ENCODE peak calls at places on chromosomes 3 and 15, in four cellular contexts. S is OCI-LY7, P is suprapubic skin, U is thyroid gland. N is an unnamed sample.

GRCh38 chr3:83435173-83435572 is 1523.6 kb upstream of the CADM2 start:
- DNase-seq in P (no peak), S (no peak), U (no peak), N (no peak)

GRCh38 chr3:64203216-64203615 is 22.1 kb downstream of the PRICKLE2 start:
- DNase-seq in U (no peak), S (no peak), P (no peak), N (no peak)

GRCh38 chr3:180322829-180323228 is 279.1 kb upstream of the TTC14 start:
- DNase-seq in P (no peak), S (no peak), U (no peak), N (no peak)

GRCh38 chr15:56337084-56337725 is 28.0 kb upstream of the TEX9 start:
- DNase-seq in P (no peak), S (no peak), U (no peak), N (no peak)

GRCh38 chr3:63617391-63617790 is 35.1 kb upstream of the SNTN start:
- DNase-seq in S (no peak), U (no peak), P (no peak), N (no peak)

GRCh38 chr15:99322643-99323405 is 71.5 kb downstream of the LRRC28 start:
- DNase-seq in P (no peak), U (no peak), S (no peak), N (no peak)

GRCh38 chr3:195005759-195006555 is 265.0 kb downstream of the XXYLT1 start:
- DNase-seq in S (no peak), U (no peak), P (no peak), N (no peak)

GRCh38 chr15:52772766-52773165 is 17.4 kb downstream of the ONECUT1 start:
- DNase-seq in U (no peak), P (no peak), S (no peak), N (no peak)

GRCh38 chr3:127061641-127062040 is 78.7 kb downstream of the PLXNA1 start:
- DNase-seq in P (no peak), S (no peak), U (no peak), N (no peak)

GRCh38 chr3:25503758-25504157 is 75.7 kb downstream of the RARB start:
- DNase-seq in U (no peak), P (no peak), S (no peak), N (no peak)
- H3K4me3 ChIP-seq in U (no peak), P (no peak), S (no peak), N (no peak)

DNA sequence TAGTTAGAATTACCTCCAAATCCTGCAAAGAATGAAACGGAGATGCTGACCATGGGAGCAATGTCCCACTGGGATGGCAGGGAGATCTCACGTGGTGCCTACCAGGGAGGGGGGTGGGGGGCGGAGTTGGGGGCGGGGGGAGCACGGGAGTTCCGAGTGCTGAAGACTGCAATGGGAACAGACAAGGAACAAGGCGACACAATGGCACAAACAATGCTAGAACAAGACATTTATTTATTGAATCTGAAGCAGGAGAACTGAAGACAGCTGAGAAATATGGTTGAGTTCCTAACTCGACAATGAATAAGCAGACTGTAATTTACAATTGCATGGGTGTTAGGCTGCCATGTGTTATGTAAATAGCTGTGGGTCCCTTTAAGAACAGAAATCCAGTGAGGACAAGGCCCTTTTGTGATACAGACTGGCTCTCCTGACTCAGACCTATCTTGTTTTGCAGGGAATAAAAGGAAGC is 91.2 kb downstream of the AQP9 start:
- DNase-seq in U (no peak), S (no peak), P (no peak), N (no peak)
- H3K4me3 ChIP-seq in U (no peak), S (no peak), P (no peak), N (no peak)

GRCh38 chr3:197292083-197293042 is 6.0 kb downstream of the DLG1 start:
- DNase-seq in S (no peak), U (no peak), P (no peak), N (no peak)

GRCh38 chr3:197297476-197298340 is 704 bp downstream of the DLG1 start:
- DNase-seq in P (peak), S (peak), U (peak), N (peak)

GRCh38 chr3:197297020-197297419 is 1.4 kb downstream of the DLG1 start:
- DNase-seq in U (no peak), P (no peak), S (peak), N (peak)

GRCh38 chr3:197295871-197296270 is 2.5 kb downstream of the DLG1 start:
- DNase-seq in U (no peak), P (no peak), S (no peak), N (no peak)

DNA sequence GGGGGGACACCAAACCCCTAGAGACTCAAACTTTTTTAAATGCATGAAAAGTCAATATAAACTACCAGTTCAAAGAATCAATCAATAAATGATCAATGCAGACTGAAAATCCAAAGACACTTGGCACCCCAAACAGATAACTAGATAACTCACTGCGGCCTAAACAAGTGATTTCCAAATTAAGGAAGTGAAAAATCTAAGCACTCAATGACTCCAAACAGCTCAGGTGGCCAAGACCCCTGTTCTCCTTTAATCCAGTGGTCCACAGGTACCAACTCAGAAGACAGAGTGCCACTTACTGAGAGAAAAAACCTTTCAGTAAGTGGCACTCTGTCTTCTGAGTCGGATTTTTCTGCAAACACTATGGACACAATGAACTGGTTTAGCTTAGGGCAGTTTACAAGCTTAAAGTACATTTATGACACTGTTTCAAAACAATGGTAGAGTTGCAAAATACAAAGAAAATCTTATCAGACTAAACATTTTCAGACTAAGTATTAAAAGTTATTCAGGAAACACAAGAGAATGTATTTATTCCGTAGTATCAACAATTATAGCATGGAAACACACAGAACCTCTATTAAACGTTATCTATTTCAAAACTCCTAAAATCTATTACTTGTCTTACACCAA is 4.7 kb downstream of the DLG1 start:
- DNase-seq in P (no peak), U (no peak), S (peak), N (no peak)
- H3K4me3 ChIP-seq in P (no peak), U (no peak), S (no peak), N (no peak)

DNA sequence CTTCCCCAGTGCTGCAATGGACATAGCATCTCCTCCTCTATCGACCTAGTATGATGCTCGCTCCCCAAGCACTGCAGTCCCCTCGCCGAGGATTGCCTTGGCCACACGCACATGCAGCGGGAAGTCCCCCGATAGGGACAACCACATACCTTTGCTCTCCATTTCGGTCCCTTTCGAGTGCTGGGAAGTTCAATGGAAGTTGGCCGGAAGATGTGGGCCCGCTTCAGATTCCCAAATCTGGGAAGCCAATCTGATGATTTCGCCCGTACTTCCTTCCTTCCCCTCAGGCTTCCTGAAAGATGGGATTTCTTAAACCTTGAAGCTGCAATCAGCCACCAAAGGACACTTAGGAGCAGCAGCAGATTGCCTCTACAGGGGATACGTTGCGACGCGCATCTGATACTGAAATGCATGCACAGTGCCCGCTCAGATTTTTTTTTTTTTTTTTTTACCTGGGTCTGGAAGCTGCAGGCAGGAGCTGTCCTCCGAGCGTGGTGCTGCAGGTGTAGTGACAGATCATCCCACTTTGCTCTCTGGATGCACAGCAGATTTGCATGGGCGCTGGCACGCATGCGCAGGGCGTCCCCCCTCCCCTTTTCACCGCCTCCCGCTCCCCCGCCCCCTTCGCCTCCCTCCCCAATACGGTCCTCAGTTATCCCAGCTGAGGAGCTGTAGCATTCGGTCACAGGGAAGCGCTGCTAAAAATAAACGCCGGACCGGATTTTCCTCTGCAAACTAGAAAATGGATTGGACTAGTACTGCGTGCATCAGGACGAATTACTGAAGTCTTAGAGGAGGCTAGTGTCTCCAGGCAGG is at the start of gene FGF12:
- DNase-seq in S (no peak), P (peak), U (peak), N (peak)
- H3K4me3 ChIP-seq in S (no peak), P (peak), U (no peak), N (no peak)

GRCh38 chr3:141305436-141305835 is 62.9 kb upstream of the ZBTB38 start:
- DNase-seq in U (peak), S (no peak), P (no peak), N (no peak)

GRCh38 chr3:141306276-141306675 is 62.0 kb upstream of the ZBTB38 start:
- DNase-seq in U (no peak), S (no peak), P (no peak), N (no peak)

GRCh38 chr3:141302364-141303141 is 65.8 kb upstream of the ZBTB38 start:
- DNase-seq in S (no peak), P (peak), U (no peak), N (no peak)

GRCh38 chr3:141306922-141307321 is 61.4 kb upstream of the ZBTB38 start:
- DNase-seq in S (no peak), U (no peak), P (no peak), N (no peak)

DNA sequence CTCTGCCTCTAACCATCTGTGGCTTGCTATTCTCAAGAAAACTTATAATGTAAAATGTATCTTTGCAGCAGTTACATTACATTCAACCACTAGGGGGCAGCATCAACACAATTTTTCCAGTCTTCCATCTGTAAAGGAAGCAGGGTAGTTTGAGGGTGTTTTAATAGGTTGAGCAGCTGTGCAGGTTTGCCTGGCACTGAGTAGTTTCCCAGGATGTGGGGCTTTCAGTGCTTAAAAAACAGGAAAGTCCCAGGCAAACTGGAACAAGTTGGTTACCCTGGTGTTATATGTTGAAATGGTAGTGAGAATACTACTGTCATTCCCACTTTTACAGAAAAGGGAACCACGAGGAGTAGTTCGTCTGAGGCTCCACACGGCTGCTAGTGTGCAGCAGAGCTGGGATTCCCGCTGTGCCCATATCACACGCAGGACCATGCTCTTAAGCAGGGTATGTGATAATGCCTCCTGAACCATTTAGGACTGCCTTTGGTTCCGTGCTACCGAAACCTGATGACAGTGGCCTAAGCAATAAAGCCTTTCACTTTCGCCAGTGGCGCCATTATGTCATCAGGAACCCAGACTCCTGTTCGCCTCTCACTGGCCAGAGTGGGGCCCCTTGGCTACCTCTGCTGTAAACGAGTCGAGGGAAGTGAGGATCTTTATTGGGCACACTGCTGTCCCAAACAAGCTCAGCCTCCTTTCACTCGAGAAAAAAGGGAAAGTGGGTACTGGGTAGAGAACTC is 64.7 kb upstream of the ZBTB38 start:
- DNase-seq in P (no peak), S (peak), U (no peak), N (peak)
- H3K4me3 ChIP-seq in P (no peak), S (no peak), U (no peak), N (no peak)

DNA sequence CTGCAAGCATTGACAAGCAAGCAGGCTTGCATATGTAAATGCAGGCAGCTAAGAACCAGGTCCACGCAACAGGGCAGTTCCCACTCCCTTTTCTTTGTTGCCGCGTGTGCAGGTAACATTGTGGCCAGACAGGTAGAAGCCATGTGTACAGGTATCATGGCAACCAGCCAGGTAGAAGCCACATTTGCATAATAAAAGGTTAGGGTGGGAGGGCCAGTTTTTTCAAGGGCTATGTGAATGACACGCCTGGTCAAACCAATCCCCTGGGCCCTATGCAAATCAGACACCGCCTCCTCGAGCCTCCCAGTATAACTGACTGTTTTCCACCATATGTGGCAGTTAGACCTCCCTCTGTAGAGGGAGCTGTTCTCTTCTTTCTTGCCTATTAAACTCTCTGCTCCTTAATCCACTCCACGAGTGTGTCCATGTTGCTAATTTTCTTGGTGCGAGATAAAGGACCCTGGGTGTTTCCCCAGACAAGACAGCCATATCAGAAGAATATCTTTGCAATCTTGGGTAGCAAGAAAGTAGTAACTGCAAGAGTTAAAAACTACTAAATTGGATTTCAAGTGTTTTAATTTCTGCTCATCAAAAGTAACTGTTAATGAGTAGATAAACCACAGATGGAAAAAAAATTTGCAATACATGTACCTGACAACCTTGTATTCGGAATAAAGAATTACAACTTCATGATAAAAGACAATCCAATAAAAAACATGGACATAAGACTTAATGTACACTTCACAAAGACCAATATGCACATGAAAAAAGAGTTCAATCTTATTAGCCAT is 21.8 kb downstream of the PCOLCE2 start:
- DNase-seq in P (no peak), U (peak), S (no peak), N (no peak)
- H3K4me3 ChIP-seq in P (no peak), U (no peak), S (no peak), N (no peak)

GRCh38 chr3:197465996-197466549 is 89.7 kb downstream of the BDH1 start:
- DNase-seq in U (no peak), P (no peak), S (no peak), N (no peak)

GRCh38 chr3:197468167-197468566 is 87.6 kb downstream of the BDH1 start:
- DNase-seq in U (no peak), S (no peak), P (no peak), N (no peak)

GRCh38 chr3:197464794-197465193 is 91.0 kb downstream of the BDH1 start:
- DNase-seq in S (no peak), U (no peak), P (no peak), N (no peak)

GRCh38 chr3:197465197-197465995 is 90.4 kb downstream of the BDH1 start:
- DNase-seq in S (no peak), U (no peak), P (no peak), N (no peak)

GRCh38 chr3:197466586-197467399 is 89.0 kb downstream of the BDH1 start:
- DNase-seq in P (no peak), U (no peak), S (no peak), N (no peak)
- H3K4me3 ChIP-seq in P (no peak), U (no peak), S (no peak), N (no peak)

N was measured in prostate gland.